ENCODE peak calls at places on chromosomes 16 and 17, in seven cellular contexts. M is A549, I is esophagus muscularis mucosa, Q is transverse colon, S is stomach, O is SK-N-SH, K is ovary. Y is an unnamed sample.

GRCh38 chr16:11691235-11691634 is 23.0 kb downstream of the SNN start:
- DNase-seq in M (no peak), I (no peak), Q (no peak), S (no peak), O (no peak), K (no peak), Y (no peak)

GRCh38 chr17:43368740-43369506 is 29.9 kb upstream of the ARL4D start:
- DNase-seq in M (peak), I (peak), Q (peak), S (peak), O (peak), K (peak), Y (peak)

GRCh38 chr16:73274140-73274539 is 226.2 kb upstream of the ZFHX3 start:
- DNase-seq in M (no peak), I (no peak), Q (no peak), S (no peak), O (no peak), K (no peak), Y (no peak)

GRCh38 chr17:142876-143784 is 5.8 kb downstream of the SCGB1C2 start:
- DNase-seq in M (no peak), I (no peak), Q (no peak), S (no peak), O (no peak), K (peak), Y (no peak)

GRCh38 chr16:81790277-81790676 is 11.2 kb downstream of the PLCG2 start:
- DNase-seq in M (no peak), I (no peak), Q (no peak), S (no peak), O (no peak), K (no peak), Y (no peak)

GRCh38 chr17:78618264-78619066 is 41.3 kb upstream of the DNAH17 start:
- DNase-seq in M (no peak), I (no peak), Q (no peak), S (no peak), O (no peak), K (no peak), Y (no peak)

GRCh38 chr16:6857575-6857974 is 475.1 kb upstream of the RBFOX1 start:
- DNase-seq in M (no peak), I (no peak), Q (no peak), S (no peak), O (no peak), K (no peak), Y (no peak)

GRCh38 chr17:17537311-17538099 is 41.3 kb upstream of the RASD1 start:
- DNase-seq in M (peak), I (no peak), Q (peak), S (no peak), O (no peak), K (no peak), Y (no peak)

GRCh38 chr16:68479271-68479670 is 31.0 kb upstream of the SMPD3 start:
- DNase-seq in M (no peak), I (no peak), Q (no peak), S (no peak), O (no peak), K (no peak), Y (no peak)

GRCh38 chr16:81483064-81483969 is 38.7 kb downstream of the CMIP start:
- DNase-seq in M (no peak), I (no peak), Q (no peak), S (no peak), O (no peak), K (no peak), Y (no peak)

GRCh38 chr17:41917957-41918391 is 777 bp downstream of the ACLY start:
- DNase-seq in M (peak), I (no peak), Q (peak), S (peak), O (peak), K (peak), Y (peak)

GRCh38 chr16:9395958-9396359 is 304.5 kb downstream of the HAPSTR1 start:
- DNase-seq in M (no peak), I (no peak), Q (peak), S (no peak), O (no peak), K (no peak), Y (no peak)

GRCh38 chr16:2467301-2468141 is 3.6 kb upstream of the NTN3 start:
- DNase-seq in M (peak), I (no peak), Q (peak), S (peak), O (peak), K (peak), Y (peak)

GRCh38 chr16:15498427-15499175 is 64.2 kb downstream of the BMERB1 start:
- DNase-seq in M (no peak), I (no peak), Q (no peak), S (no peak), O (no peak), K (no peak), Y (no peak)

GRCh38 chr17:64393000-64393402 is 2.3 kb upstream of the PECAM1 start:
- DNase-seq in M (no peak), I (no peak), Q (no peak), S (no peak), O (no peak), K (no peak), Y (no peak)

DNA sequence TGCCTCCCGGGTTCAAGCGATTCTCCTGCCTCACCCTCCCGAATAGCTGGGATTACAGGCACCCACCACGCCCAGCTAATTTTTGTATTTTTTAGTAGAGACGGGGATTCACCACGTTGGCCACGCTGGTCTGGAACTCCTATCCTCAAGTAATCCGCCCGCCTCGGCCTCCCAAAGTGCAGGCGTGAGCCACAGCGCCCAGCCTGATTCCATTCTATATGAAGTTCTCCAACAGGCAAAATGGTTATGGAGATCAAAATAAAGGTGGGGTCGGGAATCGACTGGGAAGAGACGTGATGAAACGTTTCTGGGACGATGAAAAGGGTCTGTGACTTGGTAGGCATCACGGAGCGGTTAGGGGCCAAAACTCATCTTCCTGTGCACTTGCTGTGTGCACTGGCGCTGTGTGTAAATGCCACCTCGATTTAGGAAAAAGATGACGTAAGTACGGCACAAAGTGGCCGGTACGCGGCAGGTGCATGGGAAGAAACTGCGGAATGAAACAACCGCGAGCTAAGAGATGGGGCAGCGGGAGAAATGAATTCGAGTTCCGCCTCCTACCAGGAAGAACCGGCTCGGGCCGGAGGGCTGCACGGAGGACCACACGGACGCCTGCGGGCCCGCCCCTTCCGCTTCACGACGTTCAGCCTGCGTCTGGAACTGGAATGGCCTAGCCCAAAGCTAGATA is 1.6 kb downstream of the TP53 start:
- DNase-seq in M (peak), I (peak), Q (peak), S (peak), O (peak), K (peak), Y (peak)
- TF ChIP-seq EP300 in M (no peak), I (peak), Q (no peak), S (peak), O (no peak), K (no peak), Y (peak)

GRCh38 chr17:47286198-47286914 is 32.7 kb downstream of the ITGB3 start:
- DNase-seq in M (no peak), I (no peak), Q (no peak), S (no peak), O (no peak), K (no peak), Y (no peak)
- TF ChIP-seq EP300 in M (no peak), I (no peak), Q (no peak), S (no peak), O (no peak), K (no peak), Y (no peak)

DNA sequence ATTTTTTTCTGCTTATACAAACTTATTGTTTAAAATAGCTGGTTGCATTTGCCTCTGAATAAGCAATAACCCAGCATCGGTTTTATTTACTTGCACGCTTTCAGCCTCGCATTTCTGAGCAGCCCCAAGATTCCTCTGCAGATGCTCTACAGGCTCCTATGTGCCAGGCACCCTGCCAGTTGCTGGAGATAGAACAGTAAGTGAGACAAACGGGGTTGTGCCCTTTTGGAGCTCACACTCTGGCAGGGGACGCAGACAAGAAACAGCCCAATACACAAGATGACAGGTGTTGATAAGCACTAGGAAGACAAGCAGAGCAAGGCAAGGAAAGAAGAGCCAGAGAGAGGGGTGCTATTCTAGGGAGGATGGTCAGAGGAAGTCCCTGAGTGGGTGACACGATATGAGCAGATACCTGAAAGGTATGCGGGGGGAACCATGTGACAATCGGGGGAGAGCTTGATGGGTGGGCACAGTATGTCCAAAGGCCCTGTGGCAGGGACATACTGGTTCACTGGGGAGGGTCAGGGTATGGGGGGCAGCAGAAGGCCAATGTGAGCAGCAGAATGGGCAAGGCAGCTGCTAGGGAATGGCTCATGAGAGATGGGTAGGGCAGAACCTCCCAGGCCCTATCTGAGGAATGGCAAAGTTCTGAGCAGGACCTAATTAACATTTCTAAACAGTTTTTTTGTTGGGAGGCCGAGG is 18.7 kb upstream of the ADORA2B start:
- DNase-seq in M (no peak), I (no peak), Q (peak), S (no peak), O (peak), K (no peak), Y (no peak)
- TF ChIP-seq EP300 in M (no peak), I (no peak), Q (peak), S (peak), O (peak), K (no peak), Y (no peak)

DNA sequence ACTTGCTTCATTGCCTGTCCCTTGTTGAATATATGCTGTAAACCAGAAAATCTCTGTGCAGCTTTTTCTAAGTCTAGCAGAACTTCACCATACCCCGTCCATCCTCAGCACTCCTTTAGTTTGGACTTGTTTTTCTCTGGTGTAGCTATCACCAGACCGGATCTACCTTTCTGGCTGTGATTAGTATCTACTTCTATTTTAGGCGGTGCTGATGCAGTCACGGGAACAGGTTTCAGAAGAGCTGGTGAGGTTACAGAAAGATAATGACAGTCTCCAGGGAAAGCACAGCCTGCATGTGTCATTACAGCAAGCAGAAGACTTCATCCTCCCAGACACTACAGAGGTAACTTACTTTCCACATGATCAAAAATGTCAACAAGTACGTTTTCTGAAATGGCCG is 46.4 kb downstream of the NUP88 start:
- DNase-seq in M (no peak), I (no peak), Q (no peak), S (no peak), O (no peak), K (no peak), Y (no peak)
- TF ChIP-seq EP300 in M (no peak), I (no peak), Q (no peak), S (no peak), O (no peak), K (no peak), Y (no peak)

DNA sequence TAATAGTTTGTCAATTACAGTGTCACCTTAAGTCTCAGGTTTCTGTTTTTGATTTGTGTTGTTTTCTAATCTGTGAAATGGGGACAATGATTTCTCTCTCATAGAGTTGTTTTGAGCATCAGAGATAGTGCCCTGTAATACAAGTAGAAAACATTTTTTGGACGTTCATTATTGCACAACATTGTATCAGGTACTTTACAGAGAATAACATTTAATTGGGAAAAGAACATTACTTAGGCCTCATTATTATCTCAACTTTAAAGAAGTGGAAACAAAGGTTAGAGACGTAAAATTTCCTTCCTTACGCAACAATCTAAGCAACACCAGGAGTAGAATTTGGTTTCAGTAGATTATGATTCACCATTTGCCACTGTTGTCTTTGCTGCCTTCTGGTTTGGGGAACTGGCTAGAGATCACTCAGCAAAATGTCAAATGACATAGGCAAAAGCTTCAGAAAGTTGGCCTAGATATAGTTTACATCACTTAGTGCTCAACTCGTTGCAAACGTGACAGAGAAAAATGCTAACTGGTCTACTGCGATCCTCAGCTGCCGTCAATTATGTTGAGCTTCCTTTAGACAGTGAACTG is 1026.8 kb downstream of the CDH11 start:
- DNase-seq in M (no peak), I (no peak), Q (no peak), S (no peak), O (no peak), K (no peak), Y (no peak)
- TF ChIP-seq EP300 in M (no peak), I (no peak), Q (no peak), S (no peak), O (no peak), K (no peak), Y (no peak)

DNA sequence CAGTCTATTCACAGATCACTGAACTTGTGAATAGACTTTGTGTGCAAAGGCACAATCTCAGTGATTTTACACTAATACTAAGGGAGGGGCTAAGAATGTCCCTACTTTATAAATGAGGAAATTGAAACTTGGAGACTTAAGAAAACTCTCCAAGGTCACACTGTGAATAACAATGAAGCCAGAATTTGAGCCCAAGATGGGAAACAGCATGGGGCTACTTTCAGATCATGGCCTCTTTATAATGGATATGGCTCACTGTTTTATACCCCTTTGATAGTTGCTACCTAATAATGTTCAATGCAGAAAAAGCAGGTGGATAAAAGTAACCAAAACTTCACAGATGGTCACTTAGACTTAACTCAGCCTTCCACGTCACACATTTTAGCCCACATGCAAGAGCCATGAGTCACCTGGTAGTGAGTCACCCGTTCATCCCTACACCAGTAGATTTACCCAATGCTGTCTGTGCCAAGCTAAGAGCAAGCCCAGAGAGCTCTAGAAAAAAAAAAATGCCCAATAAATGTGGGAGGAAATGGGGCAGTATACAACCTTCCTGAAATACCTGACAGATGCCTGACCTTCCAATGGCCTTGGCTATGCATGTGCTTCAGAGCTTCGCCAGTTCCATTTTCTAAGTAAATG is 219.8 kb downstream of the TMEM114 start:
- DNase-seq in M (peak), I (no peak), Q (peak), S (no peak), O (no peak), K (no peak), Y (no peak)
- TF ChIP-seq EP300 in M (no peak), I (no peak), Q (no peak), S (no peak), O (no peak), K (no peak), Y (no peak)

GRCh38 chr17:39455919-39456318 is 4.9 kb upstream of the MED1 start:
- DNase-seq in M (no peak), I (no peak), Q (no peak), S (no peak), O (no peak), K (no peak), Y (no peak)

GRCh38 chr17:39461911-39462641 is 790 bp downstream of the CDK12 start:
- DNase-seq in M (no peak), I (no peak), Q (no peak), S (peak), O (peak), K (no peak), Y (no peak)

GRCh38 chr17:39462644-39463375 is 1.5 kb downstream of the CDK12 start:
- DNase-seq in M (peak), I (no peak), Q (peak), S (no peak), O (peak), K (no peak), Y (no peak)

DNA sequence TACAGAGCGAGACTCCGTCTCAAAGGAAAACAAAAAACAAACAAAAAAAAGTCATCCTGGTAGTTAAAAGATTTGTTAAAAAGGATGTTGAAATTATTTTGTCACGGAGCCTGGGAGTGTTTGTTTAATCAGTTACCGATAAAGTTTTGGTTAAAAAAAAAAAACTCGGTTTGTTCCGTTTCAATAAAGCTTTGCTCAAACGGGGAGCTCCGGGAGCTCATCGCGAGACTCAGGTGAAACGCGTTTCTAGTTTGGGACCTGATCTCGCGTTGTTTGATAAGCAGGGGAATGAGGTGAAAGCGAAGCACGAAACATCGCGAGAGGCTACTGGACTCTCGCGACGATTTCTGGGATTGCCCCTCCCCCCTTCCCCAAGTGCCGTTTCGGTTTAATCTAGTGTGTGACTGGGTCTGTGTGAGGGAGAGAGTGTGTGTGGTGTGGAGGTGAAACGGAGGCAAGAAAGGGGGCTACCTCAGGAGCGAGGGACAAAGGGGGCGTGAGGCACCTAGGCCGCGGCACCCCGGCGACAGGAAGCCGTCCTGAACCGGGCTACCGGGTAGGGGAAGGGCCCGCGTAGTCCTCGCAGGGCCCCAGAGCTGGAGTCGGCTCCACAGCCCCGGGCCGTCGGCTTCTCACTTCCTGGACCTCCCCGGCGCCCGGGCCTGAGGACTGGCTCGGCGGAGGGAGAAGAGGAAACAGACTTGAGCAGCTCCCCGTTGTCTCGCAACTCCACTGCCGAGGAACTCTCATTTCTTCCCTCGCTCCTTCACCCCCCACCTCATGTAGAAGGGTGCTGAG is at the start of gene CDK12:
- DNase-seq in M (peak), I (peak), Q (peak), S (peak), O (peak), K (peak), Y (peak)
- TF ChIP-seq EP300 in M (no peak), I (no peak), Q (no peak), S (no peak), O (no peak), K (no peak), Y (peak)

GRCh38 chr17:59067756-59068155 is 38.9 kb downstream of the TRIM37 start:
- DNase-seq in M (no peak), I (no peak), Q (no peak), S (no peak), O (no peak), K (no peak), Y (no peak)

GRCh38 chr17:59062509-59062908 is 44.2 kb downstream of the TRIM37 start:
- DNase-seq in M (no peak), I (no peak), Q (no peak), S (no peak), O (no peak), K (no peak), Y (no peak)

GRCh38 chr17:59069856-59070255 is 36.8 kb downstream of the TRIM37 start:
- DNase-seq in M (no peak), I (no peak), Q (no peak), S (no peak), O (no peak), K (no peak), Y (no peak)

DNA sequence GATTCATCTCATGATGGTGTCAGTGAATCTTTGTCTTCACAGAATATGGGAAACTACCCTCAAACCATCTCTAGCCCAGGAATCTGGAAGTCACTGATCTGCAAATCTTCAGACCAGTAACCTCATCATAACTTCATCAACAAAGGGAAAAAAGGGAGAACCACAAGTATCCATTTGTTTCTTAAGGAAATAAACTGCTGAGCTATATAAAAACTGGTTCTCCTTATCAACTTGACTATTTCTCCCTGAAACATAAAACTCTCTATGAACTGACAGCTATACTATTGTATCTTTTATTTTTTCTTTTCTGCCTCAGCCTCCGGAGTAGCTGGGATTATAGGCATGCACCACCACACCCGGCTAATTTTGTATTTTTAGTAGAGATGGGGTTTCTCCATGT is 39.3 kb downstream of the TRIM37 start:
- DNase-seq in M (no peak), I (no peak), Q (no peak), S (no peak), O (no peak), K (no peak), Y (no peak)
- TF ChIP-seq EP300 in M (no peak), I (no peak), Q (no peak), S (no peak), O (no peak), K (no peak), Y (no peak)

GRCh38 chr16:30472328-30472942 is at the start of gene ITGAL:
- DNase-seq in M (no peak), I (no peak), Q (peak), S (peak), O (no peak), K (no peak), Y (peak)
- TF ChIP-seq EP300 in M (no peak), I (no peak), Q (no peak), S (no peak), O (no peak), K (no peak), Y (no peak)

Y was measured in tibial nerve.